ENCODE peak calls at places on chromosomes 2 and 18, in six cellular contexts. U is choroid plexus epithelial cell; G is AG04450; E is neural crest cell; W is CD4-positive, alpha-beta T cell; Z is foreskin fibroblast. A is an unnamed sample.
A peak's percentile ranks its signal among the peaks of the same experiment; 100 is the strongest.

GRCh38 chr18:49026501-49027378 is 76.0 kb upstream of the SMAD7 start:
- DNase-seq in U (no peak), G (no peak), E (no peak), W (no peak), Z (no peak), A (no peak)

GRCh38 chr2:85353876-85354285 is 447 bp downstream of the RETSAT start:
- DNase-seq in U (peak; percentile 4), G (no peak), E (no peak), W (no peak), Z (no peak), A (no peak)

GRCh38 chr2:120064664-120065063 is 51.8 kb downstream of the EPB41L5 start:
- DNase-seq in U (peak; percentile 20), G (no peak), E (no peak), W (no peak), Z (no peak), A (no peak)

GRCh38 chr18:61764381-61764780 is 128.4 kb downstream of the RNF152 start:
- DNase-seq in U (no peak), G (no peak), E (no peak), W (no peak), Z (no peak), A (no peak)

GRCh38 chr18:11136241-11136640 is 13.1 kb downstream of the PIEZO2 start:
- DNase-seq in U (peak; percentile 48), G (no peak), E (no peak), W (no peak), Z (no peak), A (no peak)

GRCh38 chr2:211756266-211756665 is 782.3 kb downstream of the ERBB4 start:
- DNase-seq in U (no peak), G (no peak), E (no peak), W (no peak), Z (no peak), A (no peak)

GRCh38 chr2:161995553-161996016 is 78.4 kb downstream of the DPP4 start:
- DNase-seq in U (peak; percentile 17), G (no peak), E (no peak), W (no peak), Z (no peak), A (no peak)

GRCh38 chr2:44358498-44358897 is 2.8 kb downstream of the PREPL start:
- DNase-seq in U (peak; percentile 78), G (no peak), E (no peak), W (peak; percentile 9), Z (peak; percentile 10), A (no peak)

GRCh38 chr2:10935953-10936942 is 24.5 kb downstream of the KCNF1 start:
- DNase-seq in U (peak; percentile 95), G (peak; percentile 94), E (no peak), W (no peak), Z (peak; percentile 99), A (peak; percentile 40)

GRCh38 chr2:180601016-180601415 is 379.4 kb upstream of the UBE2E3 start:
- DNase-seq in U (no peak), G (no peak), E (no peak), W (no peak), Z (no peak), A (no peak)

GRCh38 chr2:10787176-10787968 is 25.2 kb downstream of the PDIA6 start:
- DNase-seq in U (peak; percentile 27), G (no peak), E (no peak), W (peak; percentile 15), Z (no peak), A (peak; percentile 59)

GRCh38 chr2:77161009-77161408 is 361.2 kb downstream of the LRRTM4 start:
- DNase-seq in U (peak; percentile 4), G (peak; percentile 26), E (no peak), W (no peak), Z (no peak), A (no peak)

GRCh38 chr18:62346327-62347090 is 21.4 kb downstream of the TNFRSF11A start:
- DNase-seq in U (no peak), G (no peak), E (no peak), W (no peak), Z (no peak), A (no peak)

GRCh38 chr2:100246163-100247145 is 75.8 kb downstream of the LONRF2 start:
- DNase-seq in U (peak; percentile 28), G (no peak), E (peak; percentile 26), W (no peak), Z (no peak), A (peak; percentile 49)
- TF ChIP-seq CTCF in U (peak; percentile 65), G (peak; percentile 45), E (peak; percentile 53), W (peak; percentile 21), Z (peak; percentile 27), A (peak; percentile 77)

GRCh38 chr18:60543646-60544045 is 171.1 kb upstream of the MC4R start:
- DNase-seq in U (peak; percentile 10), G (no peak), E (no peak), W (no peak), Z (no peak), A (no peak)

GRCh38 chr18:60538891-60539290 is 166.3 kb upstream of the MC4R start:
- DNase-seq in U (no peak), G (no peak), E (no peak), W (no peak), Z (no peak), A (no peak)

GRCh38 chr18:60537074-60537473 is 164.5 kb upstream of the MC4R start:
- DNase-seq in U (no peak), G (no peak), E (no peak), W (no peak), Z (no peak), A (no peak)

DNA sequence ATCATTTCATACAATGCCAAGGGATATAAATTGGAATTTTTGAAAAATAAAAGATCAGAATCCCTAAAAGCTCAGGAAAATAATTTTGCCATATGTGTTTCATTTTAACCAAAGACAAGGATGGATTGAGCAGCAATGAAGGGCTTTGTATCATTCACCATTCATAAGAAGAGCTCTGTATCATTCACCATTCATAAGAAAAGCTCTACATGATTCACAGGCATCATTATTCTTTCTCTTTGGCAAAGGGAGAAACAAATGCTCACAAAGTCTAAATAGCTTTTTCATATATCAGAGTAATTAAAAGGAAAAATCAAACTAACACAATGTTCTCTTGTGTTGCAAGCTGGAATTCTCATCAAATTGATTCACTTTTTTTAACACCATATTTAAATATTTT is 169.1 kb upstream of the MC4R start:
- DNase-seq in U (no peak), G (no peak), E (no peak), W (no peak), Z (no peak), A (no peak)
- TF ChIP-seq CTCF in U (no peak), G (no peak), E (no peak), W (no peak), Z (no peak), A (no peak)

GRCh38 chr2:9779572-9780264 is 63.6 kb upstream of the TAF1B start:
- DNase-seq in U (no peak), G (no peak), E (no peak), W (peak; percentile 43), Z (no peak), A (no peak)

GRCh38 chr2:9781252-9781651 is 62.0 kb upstream of the TAF1B start:
- DNase-seq in U (no peak), G (no peak), E (no peak), W (no peak), Z (no peak), A (no peak)

GRCh38 chr2:9778471-9779402 is 64.5 kb upstream of the TAF1B start:
- DNase-seq in U (no peak), G (no peak), E (no peak), W (no peak), Z (no peak), A (no peak)

GRCh38 chr2:9780368-9781130 is 62.7 kb upstream of the TAF1B start:
- DNase-seq in U (no peak), G (no peak), E (no peak), W (no peak), Z (no peak), A (no peak)

DNA sequence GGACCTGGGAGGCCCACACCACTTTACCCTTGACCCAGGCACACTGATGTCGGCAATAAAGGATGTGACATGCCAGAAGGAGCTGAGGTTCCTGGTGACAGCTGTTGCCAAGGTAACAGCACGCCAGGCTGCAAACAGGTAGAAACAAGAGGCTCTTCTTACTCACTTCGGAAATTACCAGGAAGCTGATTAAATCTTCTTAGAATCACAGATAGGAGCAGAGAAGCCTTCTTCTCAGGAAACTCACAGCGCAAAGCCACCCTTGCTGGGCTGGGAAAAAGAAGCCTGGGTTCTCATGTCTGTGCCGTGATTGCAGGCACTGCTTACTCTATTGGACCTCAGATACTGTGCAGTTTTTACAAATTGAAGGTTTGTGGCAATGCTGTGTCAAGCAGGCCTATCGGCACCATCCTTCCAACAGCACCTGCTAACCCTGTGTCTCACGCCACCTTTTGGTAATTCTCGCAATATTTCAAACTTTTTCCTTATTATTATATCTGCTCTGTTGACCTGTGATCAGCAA is 61.0 kb upstream of the TAF1B start:
- DNase-seq in U (no peak), G (no peak), E (no peak), W (peak; percentile 65), Z (no peak), A (no peak)
- TF ChIP-seq CTCF in U (no peak), G (no peak), E (no peak), W (no peak), Z (no peak), A (no peak)

GRCh38 chr2:104452558-104452957 is 401.4 kb upstream of the POU3F3 start:
- DNase-seq in U (no peak), G (no peak), E (no peak), W (no peak), Z (no peak), A (no peak)

GRCh38 chr2:104444392-104444791 is 409.5 kb upstream of the POU3F3 start:
- DNase-seq in U (no peak), G (no peak), E (no peak), W (no peak), Z (no peak), A (no peak)

GRCh38 chr2:104444840-104445239 is 409.1 kb upstream of the POU3F3 start:
- DNase-seq in U (no peak), G (no peak), E (no peak), W (no peak), Z (no peak), A (no peak)

GRCh38 chr2:104448661-104449410 is 405.1 kb upstream of the POU3F3 start:
- DNase-seq in U (no peak), G (no peak), E (no peak), W (no peak), Z (no peak), A (no peak)

GRCh38 chr2:104447831-104448434 is 406.0 kb upstream of the POU3F3 start:
- DNase-seq in U (no peak), G (no peak), E (no peak), W (no peak), Z (no peak), A (no peak)
- TF ChIP-seq CTCF in U (no peak), G (no peak), E (peak; percentile 42), W (no peak), Z (no peak), A (peak; percentile 47)